ENCODE peak calls at places on chromosomes 6 and 20, in ten cellular contexts. P is HFFc6; G is activated naive CD4-positive, alpha-beta T cell treated with anti-CD3 and anti-CD28 coated beads, Interleukin-2, amount 10 ng/mL, durations not matched to agents 7 days and 5 days; M is ACHN; N is CD4-positive, alpha-beta T cell; Q is pancreas; J is RWPE1; K is LoVo; F is heart left ventricle; Z is coronary artery. U is an unnamed sample.

GRCh38 chr20:59598625-59599310 is 5.6 kb upstream of the PHACTR3 start:
- DNase-seq in P (no peak), G (peak; percentile 52), M (peak; percentile 31), N (no peak), Q (no peak), J (peak; percentile 87), K (peak; percentile 50), F (no peak), Z (no peak), U (peak; percentile 56)

GRCh38 chr6:123415844-123416468 is 220.8 kb downstream of the TRDN start:
- DNase-seq in P (peak; percentile 28), G (peak; percentile 52), M (peak; percentile 48), N (no peak), Q (peak; percentile 16), J (peak; percentile 8), K (peak; percentile 59), F (no peak), Z (no peak), U (no peak)

GRCh38 chr20:50304883-50305635 is 114.4 kb downstream of the CEBPB start:
- DNase-seq in P (peak; percentile 96), G (no peak), M (no peak), N (no peak), Q (peak; percentile 45), J (no peak), K (no peak), F (peak; percentile 92), Z (peak; percentile 95), U (peak; percentile 93)

GRCh38 chr6:27791182-27791939 is 120.8 kb downstream of the OR2B2 start:
- DNase-seq in P (peak; percentile 86), G (no peak), M (peak; percentile 79), N (no peak), Q (peak; percentile 37), J (peak; percentile 44), K (peak; percentile 82), F (no peak), Z (no peak), U (peak; percentile 40)

GRCh38 chr6:138162104-138162946 is 586 bp downstream of the ARFGEF3 start:
- DNase-seq in P (no peak), G (peak; percentile 23), M (peak; percentile 19), N (no peak), Q (peak; percentile 41), J (no peak), K (no peak), F (peak; percentile 54), Z (no peak), U (peak; percentile 29)

GRCh38 chr6:3310051-3310448 is 51.3 kb downstream of the PSMG4 start:
- DNase-seq in P (no peak), G (no peak), M (no peak), N (no peak), Q (no peak), J (no peak), K (no peak), F (no peak), Z (peak; percentile 49), U (no peak)

GRCh38 chr6:92989656-92990055 is 429.7 kb downstream of the EPHA7 start:
- DNase-seq in P (no peak), G (no peak), M (no peak), N (no peak), Q (no peak), J (no peak), K (no peak), F (no peak), Z (no peak), U (no peak)

GRCh38 chr6:90328004-90328403 is 31.4 kb upstream of the BACH2 start:
- DNase-seq in P (no peak), G (no peak), M (peak; percentile 55), N (no peak), Q (no peak), J (peak; percentile 65), K (no peak), F (no peak), Z (no peak), U (no peak)

GRCh38 chr6:155439376-155439775 is 16.3 kb downstream of the NOX3 start:
- DNase-seq in P (no peak), G (no peak), M (no peak), N (no peak), Q (no peak), J (no peak), K (no peak), F (no peak), Z (no peak), U (no peak)

GRCh38 chr6:12911387-12911960 is 194.9 kb downstream of the PHACTR1 start:
- DNase-seq in P (peak; percentile 53), G (no peak), M (peak; percentile 19), N (no peak), Q (no peak), J (no peak), K (peak; percentile 9), F (no peak), Z (no peak), U (no peak)

GRCh38 chr6:19312291-19312978 is 524.7 kb upstream of the ID4 start:
- DNase-seq in P (no peak), G (no peak), M (no peak), N (no peak), Q (no peak), J (no peak), K (no peak), F (no peak), Z (no peak), U (no peak)

GRCh38 chr6:34333858-34334257 is 58.6 kb downstream of the NUDT3 start:
- DNase-seq in P (no peak), G (no peak), M (no peak), N (no peak), Q (no peak), J (no peak), K (no peak), F (peak; percentile 73), Z (no peak), U (peak; percentile 86)

GRCh38 chr6:139250296-139251274 is 41.2 kb downstream of the TXLNB start:
- DNase-seq in P (peak; percentile 17), G (peak; percentile 72), M (peak; percentile 53), N (peak; percentile 33), Q (peak; percentile 13), J (peak; percentile 33), K (peak; percentile 34), F (peak; percentile 71), Z (no peak), U (peak; percentile 73)

GRCh38 chr6:13268914-13269532 is 59.3 kb downstream of the TBC1D7 start:
- DNase-seq in P (peak; percentile 49), G (no peak), M (no peak), N (no peak), Q (peak; percentile 9), J (peak; percentile 68), K (no peak), F (no peak), Z (no peak), U (no peak)

GRCh38 chr20:63552481-63553249 is 1.3 kb upstream of the FNDC11 start:
- DNase-seq in P (no peak), G (peak; percentile 75), M (no peak), N (peak; percentile 29), Q (no peak), J (no peak), K (no peak), F (no peak), Z (no peak), U (no peak)

GRCh38 chr6:109204511-109204910 is 109.2 kb downstream of the CEP57L1 start:
- DNase-seq in P (no peak), G (no peak), M (no peak), N (no peak), Q (no peak), J (no peak), K (no peak), F (no peak), Z (no peak), U (no peak)

GRCh38 chr6:10272591-10272990 is 142.3 kb downstream of the TFAP2A start:
- DNase-seq in P (peak; percentile 22), G (no peak), M (no peak), N (no peak), Q (no peak), J (no peak), K (no peak), F (no peak), Z (no peak), U (no peak)

GRCh38 chr20:40636486-40636885 is 52.5 kb downstream of the MAFB start:
- DNase-seq in P (no peak), G (no peak), M (no peak), N (no peak), Q (no peak), J (no peak), K (no peak), F (no peak), Z (no peak), U (no peak)

GRCh38 chr6:146277142-146277541 is 248.3 kb downstream of the GRM1 start:
- DNase-seq in P (no peak), G (no peak), M (no peak), N (no peak), Q (no peak), J (no peak), K (no peak), F (no peak), Z (no peak), U (no peak)

GRCh38 chr6:130417951-130418350 is 52.1 kb downstream of the TMEM200A start:
- DNase-seq in P (peak; percentile 44), G (no peak), M (no peak), N (no peak), Q (no peak), J (no peak), K (no peak), F (no peak), Z (no peak), U (no peak)

GRCh38 chr6:34170341-34170740 is 24.5 kb upstream of the GRM4 start:
- DNase-seq in P (no peak), G (no peak), M (no peak), N (no peak), Q (no peak), J (no peak), K (no peak), F (no peak), Z (no peak), U (no peak)

GRCh38 chr6:143964667-143965066 is 43.4 kb downstream of the PLAGL1 start:
- DNase-seq in P (no peak), G (no peak), M (no peak), N (no peak), Q (no peak), J (no peak), K (no peak), F (no peak), Z (no peak), U (peak; percentile 29)

U was measured in left ventricle myocardium superior.